ENCODE peak calls at places on chromosomes 16 and 17, in six cellular contexts. One of them, this sample, is unnamed.

GRCh38 chr17:40290629-40291296 is 3.1 kb downstream of the CDC6 start:
- DNase-seq in GM04504: peak
- DNase-seq in D341Med: no peak
- DNase-seq in HS-5: peak
- DNase-seq in neural crest cell: no peak
- DNase-seq in anterior cingulate cortex: no peak
- DNase-seq in this sample: peak

GRCh38 chr17:81511800-81512559 is 619 bp downstream of the ACTG1 start:
- DNase-seq in HS-5: no peak
- DNase-seq in anterior cingulate cortex: no peak
- DNase-seq in D341Med: no peak
- DNase-seq in GM04504: no peak
- DNase-seq in neural crest cell: no peak
- DNase-seq in this sample: no peak

GRCh38 chr17:3626831-3627565 is 9.1 kb downstream of the SHPK start:
- DNase-seq in anterior cingulate cortex: no peak
- DNase-seq in neural crest cell: no peak
- DNase-seq in HS-5: no peak
- DNase-seq in D341Med: no peak
- DNase-seq in GM04504: no peak
- DNase-seq in this sample: no peak

GRCh38 chr16:83715217-83715920 is 92.4 kb upstream of the HSBP1 start:
- DNase-seq in neural crest cell: no peak
- DNase-seq in HS-5: no peak
- DNase-seq in GM04504: no peak
- DNase-seq in anterior cingulate cortex: no peak
- DNase-seq in D341Med: no peak
- DNase-seq in this sample: no peak

GRCh38 chr16:22674832-22675191 is 139.2 kb upstream of the HS3ST2 start:
- DNase-seq in anterior cingulate cortex: no peak
- DNase-seq in D341Med: no peak
- DNase-seq in neural crest cell: no peak
- DNase-seq in HS-5: no peak
- DNase-seq in GM04504: no peak
- DNase-seq in this sample: no peak

GRCh38 chr17:42979511-42980273 is at the start of gene PTGES3L:
- DNase-seq in neural crest cell: no peak
- DNase-seq in HS-5: no peak
- DNase-seq in GM04504: no peak
- DNase-seq in anterior cingulate cortex: peak
- DNase-seq in D341Med: peak
- DNase-seq in this sample: no peak

GRCh38 chr16:5510819-5511370 is 413.3 kb upstream of the EEF2KMT start:
- DNase-seq in neural crest cell: no peak
- DNase-seq in D341Med: no peak
- DNase-seq in HS-5: no peak
- DNase-seq in GM04504: no peak
- DNase-seq in anterior cingulate cortex: no peak
- DNase-seq in this sample: no peak

GRCh38 chr17:15966183-15966878 is 21.4 kb downstream of the ADORA2B start:
- DNase-seq in anterior cingulate cortex: peak
- DNase-seq in GM04504: no peak
- DNase-seq in D341Med: no peak
- DNase-seq in neural crest cell: no peak
- DNase-seq in HS-5: no peak
- DNase-seq in this sample: no peak

GRCh38 chr17:45756266-45756989 is 27.7 kb upstream of the CRHR1 start:
- DNase-seq in D341Med: no peak
- DNase-seq in GM04504: no peak
- DNase-seq in neural crest cell: no peak
- DNase-seq in anterior cingulate cortex: no peak
- DNase-seq in HS-5: no peak
- DNase-seq in this sample: no peak

GRCh38 chr17:43479948-43480347 is 3.8 kb upstream of the DHX8 start:
- DNase-seq in neural crest cell: no peak
- DNase-seq in anterior cingulate cortex: no peak
- DNase-seq in HS-5: no peak
- DNase-seq in GM04504: no peak
- DNase-seq in D341Med: no peak
- DNase-seq in this sample: no peak

GRCh38 chr17:39716879-39717536 is 13.3 kb downstream of the MIEN1 start:
- DNase-seq in neural crest cell: no peak
- DNase-seq in anterior cingulate cortex: no peak
- DNase-seq in HS-5: no peak
- DNase-seq in GM04504: no peak
- DNase-seq in D341Med: no peak
- DNase-seq in this sample: no peak